ENCODE peak calls at places on chromosomes 1 and 21, in six cellular contexts. E, T, A, C, M and F are unnamed samples. For H3K9me3, the result is how much of the 10 kb centered on the place peaks cover.

GRCh38 chr1:69836961-69837636 is 269.4 kb downstream of the LRRC7 start:
- DNase-seq in E (no peak), T (no peak), A (no peak), C (no peak), M (no peak), F (no peak)

GRCh38 chr1:108034396-108034795 is 69.4 kb upstream of the VAV3 start:
- DNase-seq in E (no peak), T (no peak), A (no peak), C (peak), M (no peak), F (no peak)

GRCh38 chr21:16047857-16048256 is 318.1 kb downstream of the USP25 start:
- DNase-seq in E (no peak), T (peak), A (no peak), C (no peak), M (no peak), F (no peak)

GRCh38 chr21:40386301-40386911 is 460.6 kb downstream of the DSCAM start:
- DNase-seq in E (peak), T (no peak), A (peak), C (peak), M (no peak), F (peak)

GRCh38 chr1:197911172-197911856 is 5.9 kb upstream of the LHX9 start:
- DNase-seq in E (no peak), T (no peak), A (no peak), C (no peak), M (no peak), F (peak)

GRCh38 chr1:54922921-54923421 is 36.0 kb upstream of the DHCR24 start:
- DNase-seq in E (peak), T (no peak), A (peak), C (no peak), M (no peak), F (peak)

GRCh38 chr1:56645663-56646330 is 683 bp downstream of the PRKAA2 start:
- DNase-seq in E (no peak), T (no peak), A (peak), C (peak), M (peak), F (no peak)

GRCh38 chr1:207454046-207454964 is at the start of gene CR2:
- DNase-seq in E (peak), T (no peak), A (peak), C (peak), M (no peak), F (peak)

GRCh38 chr1:119275145-119275929 is 93.2 kb upstream of the HAO2 start:
- DNase-seq in E (no peak), T (peak), A (peak), C (peak), M (peak), F (no peak)

GRCh38 chr1:229685149-229685548 is 59.1 kb downstream of the URB2 start:
- DNase-seq in E (no peak), T (no peak), A (no peak), C (no peak), M (no peak), F (no peak)

GRCh38 chr1:30995990-30996612 is 69.4 kb downstream of the PUM1 start:
- DNase-seq in E (no peak), T (no peak), A (no peak), C (no peak), M (no peak), F (no peak)

GRCh38 chr1:177132141-177132540 is 32.4 kb downstream of the ASTN1 start:
- DNase-seq in E (no peak), T (no peak), A (no peak), C (no peak), M (no peak), F (no peak)

GRCh38 chr1:32013386-32014198 is at the start of gene KHDRBS1:
- DNase-seq in E (peak), T (peak), A (peak), C (peak), M (peak), F (peak)
- TF ChIP-seq POLR2A in E (peak), T (peak), A (peak), C (peak), M (peak), F (peak)

GRCh38 chr1:64608015-64608650 is 136.7 kb upstream of the RAVER2 start:
- DNase-seq in E (no peak), T (peak), A (no peak), C (no peak), M (no peak), F (peak)
- H3K9me3 ChIP-seq in E (under half), T (under half), A (under half), C (under half), M (under half), F (under half)

GRCh38 chr1:88698140-88698539 is 14.1 kb downstream of the PKN2 start:
- DNase-seq in E (no peak), T (peak), A (no peak), C (peak), M (peak), F (no peak)

GRCh38 chr1:88697503-88697902 is 13.4 kb downstream of the PKN2 start:
- DNase-seq in E (no peak), T (peak), A (no peak), C (no peak), M (no peak), F (no peak)

GRCh38 chr1:88698764-88699163 is 14.7 kb downstream of the PKN2 start:
- DNase-seq in E (no peak), T (no peak), A (no peak), C (no peak), M (peak), F (no peak)

GRCh38 chr1:88701275-88701674 is 17.2 kb downstream of the PKN2 start:
- DNase-seq in E (no peak), T (no peak), A (no peak), C (no peak), M (peak), F (no peak)

DNA sequence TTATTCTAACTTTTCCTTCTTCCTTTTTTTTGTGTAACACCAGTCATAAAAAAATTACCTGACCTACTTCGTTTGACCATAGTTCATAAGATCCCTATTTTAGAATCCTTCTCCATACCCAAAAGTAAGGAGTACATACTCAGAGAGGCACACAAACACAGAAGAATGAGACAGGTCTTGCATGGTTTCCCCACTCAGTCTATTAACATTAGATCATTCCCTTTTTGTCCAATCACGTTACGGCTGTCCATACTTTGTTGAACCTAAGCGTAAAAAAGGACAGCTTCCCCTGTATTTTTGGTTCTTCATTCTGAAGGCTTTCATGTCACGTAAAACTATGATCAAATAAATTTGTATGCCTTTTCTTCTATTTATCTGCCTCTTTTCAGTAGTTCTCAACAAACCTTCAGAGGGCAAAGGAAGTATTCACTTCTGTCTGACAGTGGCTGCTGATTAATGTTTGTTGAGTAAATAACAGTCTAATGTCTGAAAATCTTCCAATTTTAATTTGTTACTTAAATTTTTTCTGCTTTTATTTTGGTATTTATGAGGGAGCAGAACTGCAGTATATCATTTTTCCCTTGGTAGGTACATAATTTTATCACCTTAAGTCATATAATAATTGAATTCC is 16.4 kb downstream of the PKN2 start:
- DNase-seq in E (no peak), T (no peak), A (no peak), C (no peak), M (no peak), F (no peak)
- TF ChIP-seq POLR2A in E (no peak), T (no peak), A (no peak), C (no peak), M (no peak), F (no peak)

DNA sequence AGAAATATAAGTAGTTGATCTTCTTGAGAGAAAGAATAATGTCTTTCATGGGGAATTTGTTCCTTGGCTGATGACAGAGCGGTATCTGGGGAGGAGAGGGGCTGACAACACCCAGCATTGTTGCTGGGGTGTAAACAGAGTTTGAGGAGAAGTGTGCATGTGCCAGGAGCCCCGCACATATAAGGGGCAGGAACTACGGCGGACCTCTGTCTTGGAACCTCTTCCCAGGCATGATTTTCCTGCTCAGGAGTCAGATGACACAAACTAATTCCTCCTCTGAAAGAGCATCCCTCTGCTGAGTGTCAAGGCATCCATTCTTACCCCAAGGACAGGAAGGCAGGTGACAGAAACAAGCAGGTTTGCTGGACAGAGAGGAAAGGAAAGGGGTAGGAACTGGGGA is 119.1 kb downstream of the TPTE start:
- DNase-seq in E (no peak), T (no peak), A (no peak), C (no peak), M (no peak), F (no peak)
- H3K9me3 ChIP-seq in E (half or more), T (under half), A (under half), C (under half), M (under half), F (under half)

GRCh38 chr1:25905680-25906643 is at the start of gene STMN1:
- DNase-seq in E (peak), T (peak), A (peak), C (peak), M (peak), F (peak)
- TF ChIP-seq POLR2A in E (peak), T (peak), A (peak), C (peak), M (peak), F (peak)

GRCh38 chr1:39154553-39155361 is 49.7 kb upstream of the MACF1 start:
- DNase-seq in E (peak), T (peak), A (peak), C (peak), M (peak), F (peak)
- H3K9me3 ChIP-seq in E (under half), T (under half), A (under half), C (under half), M (under half), F (under half)

GRCh38 chr1:100353073-100353801 is 931 bp downstream of the CDC14A start:
- DNase-seq in E (peak), T (no peak), A (peak), C (no peak), M (peak), F (no peak)

GRCh38 chr1:100349276-100349675 is 3.0 kb upstream of the CDC14A start:
- DNase-seq in E (no peak), T (no peak), A (no peak), C (no peak), M (no peak), F (no peak)

GRCh38 chr1:100352267-100353072 is at the start of gene CDC14A:
- DNase-seq in E (peak), T (peak), A (peak), C (peak), M (peak), F (peak)

GRCh38 chr1:100350787-100351094 is 1.6 kb upstream of the CDC14A start:
- DNase-seq in E (no peak), T (no peak), A (no peak), C (no peak), M (no peak), F (peak)

GRCh38 chr1:100351095-100351884 is 1.0 kb upstream of the CDC14A start:
- DNase-seq in E (peak), T (peak), A (peak), C (peak), M (peak), F (peak)
- TF ChIP-seq POLR2A in E (no peak), T (peak), A (peak), C (peak), M (peak), F (no peak)

GRCh38 chr1:235679644-235680043 is 30.1 kb upstream of the GNG4 start:
- DNase-seq in E (no peak), T (no peak), A (no peak), C (no peak), M (no peak), F (no peak)

GRCh38 chr1:235673981-235674380 is 24.4 kb upstream of the GNG4 start:
- DNase-seq in E (no peak), T (no peak), A (no peak), C (no peak), M (no peak), F (no peak)

GRCh38 chr1:235671992-235672391 is 22.4 kb upstream of the GNG4 start:
- DNase-seq in E (no peak), T (peak), A (no peak), C (no peak), M (no peak), F (no peak)

GRCh38 chr1:235679005-235679404 is 29.4 kb upstream of the GNG4 start:
- DNase-seq in E (no peak), T (no peak), A (no peak), C (no peak), M (no peak), F (no peak)

GRCh38 chr1:235675152-235675890 is 25.7 kb upstream of the GNG4 start:
- DNase-seq in E (no peak), T (peak), A (no peak), C (peak), M (no peak), F (no peak)
- H3K9me3 ChIP-seq in E (under half), T (under half), A (under half), C (under half), M (under half), F (under half)